ENCODE peak calls at places on chromosomes 1 and 21, in six cellular contexts. U is aorta; E is stimulated activated CD4-positive, alpha-beta T cell treated with anti-CD3 and anti-CD28 coated beads, TNF-alpha, amount 100 ng/mL, for 1 hour; B is C1 segment of cervical spinal cord; Q is COR-L47; G is osteocyte. N is an unnamed sample.

GRCh38 chr1:15441247-15441646 is 3.0 kb downstream of the CTRC start:
- DNase-seq in U (no peak), E (no peak), B (no peak), Q (no peak), G (no peak), N (no peak)

GRCh38 chr1:233982827-233983518 is 78.5 kb downstream of the SLC35F3 start:
- DNase-seq in U (no peak), E (no peak), B (no peak), Q (no peak), G (no peak), N (no peak)

GRCh38 chr1:28976254-28976653 is 61.9 kb downstream of the EPB41 start:
- DNase-seq in U (no peak), E (no peak), B (no peak), Q (no peak), G (no peak), N (no peak)

GRCh38 chr1:97849350-97850339 is 71.2 kb downstream of the DPYD start:
- DNase-seq in U (no peak), E (no peak), B (no peak), Q (no peak), G (no peak), N (no peak)

GRCh38 chr1:210360852-210361477 is 32.3 kb downstream of the HHAT start:
- DNase-seq in U (no peak), E (no peak), B (no peak), Q (peak; percentile 6), G (no peak), N (no peak)

GRCh38 chr1:7298145-7298544 is 473.0 kb upstream of the VAMP3 start:
- DNase-seq in U (no peak), E (no peak), B (no peak), Q (no peak), G (peak; percentile 86), N (no peak)

GRCh38 chr1:152811050-152811449 is 721 bp upstream of the LCE1B start:
- DNase-seq in U (no peak), E (no peak), B (no peak), Q (no peak), G (no peak), N (no peak)

GRCh38 chr1:24605534-24606295 is 37.4 kb upstream of the SRRM1 start:
- DNase-seq in U (no peak), E (no peak), B (no peak), Q (no peak), G (no peak), N (no peak)

GRCh38 chr1:20100632-20101355 is 18.5 kb downstream of the PLA2G2D start:
- DNase-seq in U (peak; percentile 72), E (no peak), B (no peak), Q (peak; percentile 21), G (no peak), N (no peak)

GRCh38 chr1:19878637-19878985 is 3.6 kb upstream of the OTUD3 start:
- DNase-seq in U (no peak), E (no peak), B (no peak), Q (no peak), G (no peak), N (no peak)

GRCh38 chr1:43492816-43493215 is 37.9 kb upstream of the PTPRF start:
- DNase-seq in U (no peak), E (no peak), B (no peak), Q (no peak), G (no peak), N (no peak)

GRCh38 chr1:91507330-91507729 is 6.7 kb downstream of the CDC7 start:
- DNase-seq in U (no peak), E (no peak), B (no peak), Q (no peak), G (no peak), N (no peak)

GRCh38 chr21:36773111-36773510 is 74.2 kb downstream of the SIM2 start:
- DNase-seq in U (peak; percentile 92), E (no peak), B (peak; percentile 88), Q (no peak), G (no peak), N (no peak)

GRCh38 chr1:162360237-162360873 is 16.3 kb downstream of the SPATA46 start:
- DNase-seq in U (no peak), E (no peak), B (no peak), Q (no peak), G (no peak), N (no peak)